ENCODE peak calls at places on chromosome 20, in five cellular contexts. S, Y, U, F and J are unnamed samples.

GRCh38 chr20:19958923-19959322 is 58.2 kb upstream of the NAA20 start:
- DNase-seq in S (no peak), Y (no peak), U (no peak), F (no peak), J (no peak)

GRCh38 chr20:49281059-49281912 is 3.4 kb upstream of the ZNFX1 start:
- DNase-seq in Y (peak), F (no peak), S (no peak), U (no peak), J (no peak)

GRCh38 chr20:1474817-1475603 is 8.4 kb upstream of the NSFL1C start:
- DNase-seq in Y (no peak), U (no peak), F (no peak), S (no peak), J (no peak)

GRCh38 chr20:41141153-41141815 is 3.9 kb downstream of the PLCG1 start:
- DNase-seq in S (no peak), Y (peak), F (no peak), U (no peak), J (no peak)

GRCh38 chr20:24382775-24383174 is 86.7 kb upstream of the SYNDIG1 start:
- DNase-seq in F (no peak), U (no peak), Y (no peak), S (no peak), J (no peak)

GRCh38 chr20:1357921-1358671 is 29.2 kb upstream of the SDCBP2 start:
- DNase-seq in Y (peak), S (no peak), U (no peak), F (no peak), J (no peak)

GRCh38 chr20:51930775-51931174 is 128.5 kb upstream of the SALL4 start:
- DNase-seq in Y (peak), F (no peak), S (no peak), U (no peak), J (peak)

GRCh38 chr20:1773816-1774215 is 116.2 kb upstream of the SIRPG start:
- DNase-seq in F (no peak), Y (no peak), S (no peak), U (no peak), J (no peak)

GRCh38 chr20:47663354-47664067 is 121.8 kb downstream of the SULF2 start:
- DNase-seq in Y (peak), F (peak), S (peak), U (peak), J (peak)

GRCh38 chr20:47568019-47568418 is 66.3 kb downstream of the NCOA3 start:
- DNase-seq in Y (peak), U (no peak), F (no peak), S (peak), J (no peak)

GRCh38 chr20:21704408-21705385 is 767 bp upstream of the PAX1 start:
- DNase-seq in Y (no peak), S (no peak), U (no peak), F (no peak), J (no peak)

GRCh38 chr20:24693466-24694156 is 224.2 kb downstream of the SYNDIG1 start:
- DNase-seq in Y (no peak), U (no peak), S (no peak), F (peak), J (no peak)

GRCh38 chr20:45497971-45498494 is 17.4 kb downstream of the SPINT3 start:
- DNase-seq in Y (no peak), U (no peak), S (no peak), F (no peak), J (no peak)

GRCh38 chr20:19288061-19288460 is 75.6 kb downstream of the SLC24A3 start:
- DNase-seq in S (no peak), U (no peak), Y (no peak), F (no peak), J (no peak)

GRCh38 chr20:54843891-54844290 is 368.5 kb downstream of the DOK5 start:
- DNase-seq in Y (no peak), S (no peak), U (no peak), F (no peak), J (no peak)

GRCh38 chr20:38308447-38308846 is 4.5 kb downstream of the BPI start:
- DNase-seq in S (no peak), Y (no peak), F (no peak), U (no peak), J (no peak)

GRCh38 chr20:19129306-19129705 is 83.1 kb upstream of the SLC24A3 start:
- DNase-seq in U (no peak), F (no peak), S (no peak), Y (no peak), J (no peak)

GRCh38 chr20:1331101-1331500 is 2.2 kb upstream of the SDCBP2 start:
- DNase-seq in U (no peak), F (no peak), S (no peak), Y (no peak), J (no peak)

GRCh38 chr20:9021699-9022098 is 47.2 kb upstream of the PLCB4 start:
- DNase-seq in S (no peak), Y (peak), F (no peak), U (no peak), J (no peak)

GRCh38 chr20:34978092-34978744 is 22.6 kb downstream of the MYH7B start:
- DNase-seq in U (no peak), Y (no peak), F (no peak), S (no peak), J (no peak)

GRCh38 chr20:9989066-9989724 is 45.6 kb upstream of the ANKEF1 start:
- DNase-seq in S (no peak), U (no peak), Y (peak), F (no peak), J (no peak)

GRCh38 chr20:2103454-2104153 is 2.0 kb downstream of the STK35 start:
- DNase-seq in F (no peak), Y (peak), U (peak), S (no peak), J (no peak)

GRCh38 chr20:35314460-35315198 is 22.4 kb upstream of the FAM83C start:
- DNase-seq in Y (no peak), S (no peak), U (no peak), F (no peak), J (no peak)

GRCh38 chr20:29878777-29879442 is 1378.6 kb upstream of the DEFB115 start:
- DNase-seq in U (no peak), S (no peak), Y (no peak), F (no peak), J (no peak)

GRCh38 chr20:10476319-10476724 is 41.2 kb downstream of the SLX4IP start:
- DNase-seq in Y (no peak), U (no peak), F (no peak), S (peak), J (no peak)

GRCh38 chr20:38337561-38338140 is 8.6 kb upstream of the LBP start:
- DNase-seq in Y (peak), S (no peak), U (peak), F (no peak), J (no peak)

GRCh38 chr20:41649489-41649888 is 31.3 kb upstream of the CHD6 start:
- DNase-seq in S (no peak), U (no peak), Y (no peak), F (no peak), J (no peak)

GRCh38 chr20:2305946-2306345 is 10.1 kb downstream of the TGM3 start:
- DNase-seq in Y (no peak), F (no peak), U (no peak), S (no peak), J (no peak)

GRCh38 chr20:57780906-57781305 is 71.1 kb upstream of the PMEPA1 start:
- DNase-seq in S (no peak), U (no peak), F (no peak), Y (no peak), J (no peak)

GRCh38 chr20:57774951-57775350 is 65.1 kb upstream of the PMEPA1 start:
- DNase-seq in F (no peak), S (no peak), Y (no peak), U (no peak), J (no peak)

GRCh38 chr20:57779401-57780003 is 69.7 kb upstream of the PMEPA1 start:
- DNase-seq in F (no peak), S (peak), U (no peak), Y (no peak), J (no peak)

GRCh38 chr20:57780398-57780797 is 70.6 kb upstream of the PMEPA1 start:
- DNase-seq in F (no peak), U (no peak), Y (no peak), S (no peak), J (no peak)

DNA sequence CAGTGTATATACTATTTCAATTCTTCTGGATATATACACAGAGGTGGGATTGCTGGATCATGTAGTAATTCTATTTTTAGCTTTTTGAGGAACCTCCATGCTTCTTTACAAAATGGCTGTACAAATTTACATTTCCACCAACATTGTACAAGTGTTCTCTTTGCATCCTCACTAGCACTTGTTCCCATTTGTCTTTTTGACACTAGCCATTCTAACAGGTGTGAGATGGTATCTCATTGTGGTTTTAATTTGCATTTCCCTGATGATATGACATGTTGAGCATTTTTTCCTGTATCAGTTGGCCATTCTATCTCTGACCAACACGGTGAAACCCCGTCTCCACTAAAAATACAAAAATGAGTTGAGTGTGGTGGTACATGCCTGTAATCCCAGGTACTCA is 68.1 kb upstream of the PMEPA1 start:
- DNase-seq in S (no peak), U (no peak), Y (no peak), F (no peak), J (no peak)
- TF ChIP-seq CTCF in S (no peak), U (no peak), Y (no peak), F (no peak), J (no peak)

GRCh38 chr20:63891061-63892002 is 3.6 kb upstream of the DNAJC5 start:
- DNase-seq in F (no peak), Y (no peak), U (no peak), S (no peak), J (no peak)
- TF ChIP-seq CTCF in F (no peak), Y (no peak), U (no peak), S (no peak), J (no peak)

GRCh38 chr20:53581444-53582311 is 12.0 kb downstream of the ZNF217 start:
- DNase-seq in S (no peak), F (peak), U (no peak), Y (no peak), J (no peak)

GRCh38 chr20:53578492-53579222 is 15.0 kb downstream of the ZNF217 start:
- DNase-seq in U (peak), Y (peak), S (peak), F (peak), J (no peak)

GRCh38 chr20:53579266-53579580 is 14.4 kb downstream of the ZNF217 start:
- DNase-seq in U (no peak), S (peak), Y (no peak), F (no peak), J (no peak)

GRCh38 chr20:53579581-53580375 is 13.9 kb downstream of the ZNF217 start:
- DNase-seq in Y (peak), F (no peak), S (peak), U (no peak), J (no peak)

DNA sequence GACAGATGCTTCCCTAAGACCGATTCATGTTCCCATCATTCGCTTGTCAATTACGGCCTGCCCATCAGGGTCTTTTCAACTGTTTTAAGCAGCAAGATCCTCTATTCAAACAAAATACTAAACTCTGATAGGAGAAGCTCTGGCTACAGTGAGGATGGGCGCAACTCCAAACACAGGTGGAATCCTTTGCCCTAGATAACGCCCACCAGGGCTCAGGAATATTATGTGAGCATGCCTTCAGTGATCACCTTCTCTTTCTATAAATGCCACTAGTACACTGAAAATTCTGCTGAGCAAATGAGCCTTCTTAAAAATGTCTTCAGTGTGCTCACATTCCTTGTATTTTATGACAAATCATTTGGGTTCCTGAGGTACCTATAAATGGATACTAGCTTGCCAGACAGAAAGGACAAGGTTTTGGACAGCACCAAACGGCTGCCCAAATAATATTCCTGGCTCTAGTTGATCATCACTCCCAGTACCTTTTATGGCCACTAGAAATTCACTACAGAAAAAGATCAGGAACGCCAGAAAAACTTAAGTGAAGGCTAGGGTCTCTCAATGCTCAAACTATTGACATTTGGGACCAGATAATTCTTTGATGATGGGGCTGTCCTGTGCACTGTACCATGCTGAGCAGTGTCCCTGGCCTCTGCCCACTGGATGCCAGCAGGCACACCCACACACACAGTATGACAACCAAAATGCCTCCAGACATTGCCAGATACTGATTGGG is 13.1 kb downstream of the ZNF217 start:
- DNase-seq in Y (no peak), F (peak), U (no peak), S (no peak), J (no peak)
- TF ChIP-seq CTCF in Y (peak), F (no peak), U (no peak), S (peak), J (peak)

DNA sequence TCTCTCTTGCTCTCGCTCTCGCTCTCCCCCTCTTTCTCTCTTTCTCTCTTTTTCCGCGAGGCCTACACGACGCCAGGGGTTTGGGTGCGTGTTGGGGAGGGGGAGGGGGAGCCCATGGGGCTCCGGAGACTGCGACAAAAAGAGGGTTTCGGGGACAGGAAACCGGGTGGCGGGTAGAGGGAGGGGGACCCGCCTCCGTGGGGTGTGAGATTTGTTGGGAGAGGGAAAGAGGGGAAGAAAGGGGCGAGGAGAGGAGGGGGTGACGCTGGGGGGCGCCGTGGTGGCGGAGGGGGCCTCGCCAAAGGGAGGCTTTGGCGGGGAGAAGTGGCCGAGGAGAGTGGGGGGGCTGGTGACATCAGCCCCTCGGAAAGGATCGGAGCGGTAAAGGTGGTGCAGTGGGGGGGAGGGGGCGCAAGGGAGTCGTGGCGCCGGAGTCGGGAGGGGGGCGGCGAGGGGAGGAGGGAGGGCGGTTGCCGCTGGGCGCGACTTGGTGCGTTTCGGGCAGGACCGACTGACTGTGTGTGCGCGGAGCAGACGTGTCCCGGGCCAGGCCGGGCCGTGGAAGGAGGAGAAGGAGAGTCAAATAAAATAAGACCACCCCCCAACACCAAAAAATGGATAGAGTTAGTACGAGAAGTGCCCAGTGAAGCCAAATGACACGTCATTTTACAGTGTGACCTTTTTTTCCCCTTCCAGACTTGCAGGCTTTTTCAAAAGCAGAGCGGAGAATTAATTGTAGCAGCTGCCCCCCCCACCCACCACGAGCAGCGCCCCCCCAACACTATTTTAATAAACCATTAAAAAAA is 39.8 kb downstream of the GNAS start:
- DNase-seq in F (peak), U (peak), S (peak), Y (peak), J (no peak)
- TF ChIP-seq CTCF in F (no peak), U (no peak), S (no peak), Y (peak), J (peak)

GRCh38 chr20:62066339-62066982 is 780 bp upstream of the TAF4 start:
- DNase-seq in S (peak), F (peak), U (peak), Y (peak), J (no peak)
- TF ChIP-seq CTCF in S (no peak), F (no peak), U (no peak), Y (no peak), J (no peak)

GRCh38 chr20:6698056-6698455 is 69.4 kb upstream of the BMP2 start:
- DNase-seq in S (peak), Y (no peak), U (no peak), F (no peak), J (no peak)
- TF ChIP-seq CTCF in S (no peak), Y (no peak), U (no peak), F (no peak), J (no peak)

DNA sequence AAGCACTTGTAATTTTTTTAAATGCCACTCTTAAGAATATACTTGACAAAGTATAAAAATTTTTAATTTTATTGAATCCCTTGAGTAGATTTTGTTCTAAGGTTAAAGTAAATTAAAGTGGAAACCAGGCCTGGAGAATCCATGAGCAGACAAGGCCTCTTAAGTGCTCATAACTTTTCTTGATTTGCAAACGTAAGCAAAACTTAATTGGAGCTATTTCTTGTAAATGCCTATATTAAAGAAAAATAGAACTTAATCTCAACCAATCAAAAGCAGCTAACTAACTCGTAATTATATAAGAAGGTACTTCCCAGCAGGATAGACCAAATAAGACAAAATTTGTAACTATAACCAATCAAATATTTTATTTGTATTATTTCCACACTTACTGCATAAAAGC is 12.7 kb upstream of the DEFB129 start:
- DNase-seq in F (no peak), Y (no peak), S (no peak), U (no peak), J (no peak)
- TF ChIP-seq CTCF in F (no peak), Y (no peak), S (no peak), U (no peak), J (no peak)

DNA sequence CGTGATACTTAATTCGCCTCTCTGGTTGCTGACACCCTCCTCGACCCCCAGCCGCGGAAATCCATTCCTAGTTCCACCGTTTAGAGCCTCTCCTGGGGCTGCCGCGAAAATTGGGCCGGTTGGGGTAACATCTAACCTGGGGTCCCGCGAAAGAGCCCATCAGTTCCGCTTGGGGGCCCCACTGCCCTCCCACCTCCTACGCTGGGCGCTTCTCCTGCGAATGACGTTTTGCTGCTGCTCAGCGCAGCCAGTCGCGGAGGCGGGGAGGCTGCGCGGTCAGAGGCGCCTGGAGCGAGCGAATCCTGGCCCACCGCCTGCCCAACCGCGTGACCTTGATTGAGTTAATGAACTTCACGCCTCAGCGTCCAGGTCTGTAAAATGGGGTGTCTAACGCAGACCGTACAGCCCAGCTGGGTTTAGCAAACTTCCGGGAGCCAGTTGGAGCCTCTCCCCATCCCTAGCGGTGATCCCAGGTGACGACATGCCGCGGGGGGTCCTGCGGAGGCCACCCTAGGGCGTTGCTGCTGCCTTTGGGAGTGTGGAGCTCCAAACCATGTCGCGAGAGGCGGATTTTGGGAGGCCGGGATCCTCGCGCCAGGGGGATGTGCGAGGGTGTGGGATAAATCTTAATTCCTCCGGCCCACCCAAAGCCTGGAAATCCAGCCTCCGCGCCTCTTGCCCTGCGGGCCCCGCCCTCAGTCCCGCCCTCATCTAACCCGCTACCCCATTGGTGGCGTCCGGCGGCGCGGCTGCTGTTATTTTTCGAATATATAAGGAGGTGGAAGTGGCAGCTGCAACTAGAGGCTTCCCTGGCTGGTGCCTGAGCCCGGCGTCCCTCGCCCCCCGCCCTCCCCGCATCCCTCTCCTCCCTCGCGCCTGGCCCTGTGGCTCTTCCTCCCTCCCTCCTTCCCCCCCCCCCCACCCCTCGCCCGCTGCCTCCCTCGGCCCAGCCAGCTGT is at the start of gene CDC25B:
- DNase-seq in F (peak), Y (peak), U (peak), S (peak), J (no peak)
- TF ChIP-seq CTCF in F (no peak), Y (peak), U (peak), S (peak), J (peak)

GRCh38 chr20:50336631-50337030 is 146.0 kb downstream of the CEBPB start:
- DNase-seq in U (no peak), S (no peak), F (no peak), Y (no peak), J (no peak)

GRCh38 chr20:50339196-50339901 is 148.7 kb downstream of the CEBPB start:
- DNase-seq in F (no peak), S (no peak), Y (peak), U (no peak), J (no peak)

GRCh38 chr20:50337521-50338466 is 147.2 kb downstream of the CEBPB start:
- DNase-seq in F (no peak), Y (no peak), S (no peak), U (no peak), J (no peak)

GRCh38 chr20:50340586-50340985 is 150.0 kb downstream of the CEBPB start:
- DNase-seq in F (no peak), Y (no peak), S (no peak), U (no peak), J (no peak)

GRCh38 chr20:50338479-50339195 is 148.0 kb downstream of the CEBPB start:
- DNase-seq in S (no peak), U (no peak), F (no peak), Y (peak), J (no peak)
- TF ChIP-seq CTCF in S (no peak), U (no peak), F (no peak), Y (no peak), J (no peak)

GRCh38 chr20:13784893-13785715 is at the start of the genes ESF1 and NDUFAF5:
- DNase-seq in S (peak), Y (peak), F (peak), U (peak), J (peak)
- TF ChIP-seq CTCF in S (no peak), Y (no peak), F (no peak), U (no peak), J (no peak)